ENCODE peak calls at places on chromosome 10, in five cellular contexts. R is GM18507, F is pancreas, D is MM.1S, W is ureter. Q is an unnamed sample.

GRCh38 chr10:121459765-121460453 is 138.3 kb downstream of the FGFR2 start:
- DNase-seq in R (no peak), F (no peak), D (no peak), W (peak; percentile 53), Q (no peak)

GRCh38 chr10:129605986-129606518 is 139.0 kb downstream of the MGMT start:
- DNase-seq in R (no peak), F (no peak), D (no peak), W (no peak), Q (no peak)

GRCh38 chr10:82953331-82953730 is 1078.3 kb downstream of the NRG3 start:
- DNase-seq in R (no peak), F (no peak), D (no peak), W (no peak), Q (no peak)

GRCh38 chr10:42984035-42984610 is 92.7 kb upstream of the RET start:
- DNase-seq in R (no peak), F (no peak), D (no peak), W (no peak), Q (no peak)

GRCh38 chr10:91296471-91296870 is 76.0 kb downstream of the PCGF5 start:
- DNase-seq in R (no peak), F (no peak), D (peak; percentile 20), W (no peak), Q (peak; percentile 69)

GRCh38 chr10:71347587-71348395 is 28.7 kb downstream of the SLC29A3 start:
- DNase-seq in R (no peak), F (no peak), D (no peak), W (no peak), Q (no peak)

GRCh38 chr10:80165173-80165572 is 32.6 kb downstream of the PLAC9 start:
- DNase-seq in R (no peak), F (peak; percentile 16), D (no peak), W (no peak), Q (peak; percentile 68)

GRCh38 chr10:80751940-80752339 is 214.2 kb downstream of the SH2D4B start:
- DNase-seq in R (no peak), F (no peak), D (no peak), W (no peak), Q (no peak)

GRCh38 chr10:86376403-86376802 is 9.8 kb upstream of the GRID1 start:
- DNase-seq in R (no peak), F (no peak), D (no peak), W (peak; percentile 33), Q (no peak)

GRCh38 chr10:114577133-114577532 is 80.9 kb downstream of the ABLIM1 start:
- DNase-seq in R (no peak), F (no peak), D (no peak), W (no peak), Q (peak; percentile 60)

GRCh38 chr10:75910032-75910431 is 478.6 kb downstream of the LRMDA start:
- DNase-seq in R (no peak), F (no peak), D (peak; percentile 24), W (no peak), Q (peak; percentile 8)

GRCh38 chr10:9222917-9223316 is 1168.4 kb downstream of the GATA3 start:
- DNase-seq in R (no peak), F (no peak), D (no peak), W (no peak), Q (peak; percentile 81)

GRCh38 chr10:50855015-50855414 is 30.4 kb downstream of the A1CF start:
- DNase-seq in R (no peak), F (no peak), D (no peak), W (no peak), Q (no peak)

GRCh38 chr10:112919721-112920120 is 30.3 kb upstream of the TCF7L2 start:
- DNase-seq in R (no peak), F (no peak), D (no peak), W (no peak), Q (peak; percentile 73)

GRCh38 chr10:475709-476457 is 213.6 kb downstream of the DIP2C start:
- DNase-seq in R (no peak), F (no peak), D (no peak), W (no peak), Q (no peak)

GRCh38 chr10:85177767-85178166 is 849.4 kb downstream of the CCSER2 start:
- DNase-seq in R (no peak), F (no peak), D (no peak), W (no peak), Q (no peak)

GRCh38 chr10:659710-660141 is 29.7 kb downstream of the DIP2C start:
- DNase-seq in R (no peak), F (no peak), D (peak; percentile 47), W (no peak), Q (peak; percentile 50)

GRCh38 chr10:11616021-11616420 is 4.6 kb upstream of the USP6NL start:
- DNase-seq in R (no peak), F (no peak), D (no peak), W (no peak), Q (peak; percentile 22)

GRCh38 chr10:119859422-119860258 is 13.0 kb downstream of the MCMBP start:
- DNase-seq in R (no peak), F (no peak), D (peak; percentile 59), W (no peak), Q (peak; percentile 37)

GRCh38 chr10:95513941-95514392 is 47.2 kb downstream of the SORBS1 start:
- DNase-seq in R (no peak), F (peak; percentile 65), D (no peak), W (no peak), Q (peak; percentile 85)

GRCh38 chr10:47256753-47257336 is 43.2 kb upstream of the GDF10 start:
- DNase-seq in R (no peak), F (no peak), D (no peak), W (no peak), Q (no peak)

GRCh38 chr10:35569111-35569707 is 35.9 kb upstream of the GJD4 start:
- DNase-seq in R (no peak), F (no peak), D (no peak), W (no peak), Q (no peak)

GRCh38 chr10:23656735-23657134 is 217.9 kb downstream of the OTUD1 start:
- DNase-seq in R (no peak), F (no peak), D (peak; percentile 11), W (no peak), Q (no peak)

GRCh38 chr10:25934673-25935139 is 677 bp downstream of the MYO3A start:
- DNase-seq in R (no peak), F (peak; percentile 36), D (peak; percentile 58), W (no peak), Q (no peak)

GRCh38 chr10:31803606-31804195 is 124.9 kb downstream of the ARHGAP12 start:
- DNase-seq in R (no peak), F (no peak), D (no peak), W (no peak), Q (no peak)

GRCh38 chr10:61744469-61744868 is 81.7 kb downstream of the CABCOCO1 start:
- DNase-seq in R (no peak), F (no peak), D (peak; percentile 25), W (no peak), Q (no peak)

GRCh38 chr10:94075521-94075920 is 81.8 kb downstream of the PLCE1 start:
- DNase-seq in R (no peak), F (no peak), D (no peak), W (no peak), Q (no peak)

Q was measured in LHCN-M2.